ENCODE peak calls at places on chromosomes 13 and 19, in eight cellular contexts. Z is kidney epithelial cell; D is stimulated activated CD4-positive, alpha-beta T cell treated with anti-CD3 and anti-CD28 coated beads, Interleukin-4, amount 100 ng/mL, for 48 hours; A is astrocyte of the spinal cord; K is activated CD4-positive, alpha-beta T cell treated with anti-CD3 and anti-CD28 coated beads, Interleukin-2, amount 50 U/mL, for 24 hours; O is heart right ventricle; W is occipital lobe; R is lower lobe of right lung. Q is an unnamed sample.

GRCh38 chr19:32264568-32264967 is 80.8 kb upstream of the ZNF507 start:
- DNase-seq in W (no peak), D (no peak), O (no peak), Z (no peak), K (no peak), A (no peak), R (no peak), Q (no peak)

GRCh38 chr19:5109560-5109959 is 140.6 kb downstream of the KDM4B start:
- DNase-seq in D (no peak), Z (no peak), O (no peak), W (no peak), A (no peak), K (no peak), R (no peak), Q (no peak)

GRCh38 chr19:16328824-16329482 is 4.3 kb downstream of the KLF2 start:
- DNase-seq in R (peak; percentile 48), A (peak; percentile 47), Z (no peak), K (no peak), W (no peak), O (no peak), D (no peak), Q (no peak)

GRCh38 chr13:99124695-99125334 is 75.8 kb upstream of the UBAC2 start:
- DNase-seq in A (peak; percentile 74), O (no peak), W (no peak), R (no peak), D (no peak), Z (peak; percentile 14), K (no peak), Q (peak; percentile 60)

GRCh38 chr19:45428385-45429231 is 4.9 kb upstream of the ERCC1 start:
- DNase-seq in R (peak; percentile 52), W (no peak), O (peak; percentile 79), D (no peak), K (no peak), A (peak; percentile 64), Z (no peak), Q (peak; percentile 83)

GRCh38 chr13:69287050-69287698 is 820.5 kb upstream of the ATXN8OS start:
- DNase-seq in K (no peak), O (no peak), Z (no peak), W (no peak), R (no peak), A (no peak), D (no peak), Q (no peak)

GRCh38 chr13:110505594-110505993 is 55.9 kb downstream of the RAB20 start:
- DNase-seq in D (no peak), R (no peak), A (no peak), O (no peak), K (no peak), Z (no peak), W (no peak), Q (no peak)

GRCh38 chr13:31638577-31638976 is 100.7 kb upstream of the RXFP2 start:
- DNase-seq in W (no peak), Z (no peak), D (no peak), O (no peak), A (peak; percentile 85), K (no peak), R (no peak), Q (peak; percentile 44)

GRCh38 chr19:36257512-36257876 is 42.6 kb downstream of the ZNF146 start:
- DNase-seq in O (peak; percentile 59), W (peak; percentile 8), R (no peak), K (no peak), D (no peak), Z (no peak), A (no peak), Q (no peak)

GRCh38 chr13:108508263-108508662 is 121.1 kb upstream of the MYO16 start:
- DNase-seq in K (no peak), Z (no peak), D (no peak), O (no peak), A (peak; percentile 52), R (no peak), W (no peak), Q (no peak)

GRCh38 chr13:108268713-108269112 is 805 bp upstream of the TNFSF13B start:
- DNase-seq in W (no peak), K (no peak), A (no peak), O (no peak), Z (no peak), D (no peak), R (no peak), Q (no peak)

GRCh38 chr19:32339988-32340874 is 5.2 kb upstream of the ZNF507 start:
- DNase-seq in A (peak; percentile 46), Z (no peak), W (peak; percentile 33), D (no peak), K (peak; percentile 13), O (peak; percentile 68), R (peak; percentile 74), Q (peak; percentile 60)

GRCh38 chr19:42281175-42282035 is 12.4 kb downstream of the CIC start:
- DNase-seq in W (peak; percentile 54), R (no peak), Z (no peak), A (peak; percentile 64), K (no peak), O (peak; percentile 73), D (no peak), Q (no peak)

GRCh38 chr13:48636550-48636949 is 17.2 kb upstream of the CYSLTR2 start:
- DNase-seq in A (peak; percentile 70), K (no peak), O (no peak), D (no peak), R (no peak), W (no peak), Z (no peak), Q (no peak)